ENCODE peak calls at places on chromosomes 1 and 21, in ten cellular contexts. Z, X, T, V, W, S, R, Q, A and J are unnamed samples.

GRCh38 chr1:201882665-201883132 is 6.0 kb upstream of the SHISA4 start:
- DNase-seq in S (no peak), Z (no peak), W (no peak), Q (peak), R (no peak), V (no peak), X (no peak), A (peak), T (no peak), J (peak)

GRCh38 chr1:219812086-219812485 is 116.3 kb downstream of the SLC30A10 start:
- DNase-seq in W (no peak), R (no peak), V (no peak), A (no peak), X (no peak), S (no peak), T (no peak), Z (no peak), Q (no peak), J (no peak)

GRCh38 chr1:235835226-235835625 is 31.5 kb downstream of the LYST start:
- DNase-seq in T (no peak), X (no peak), Z (peak), R (no peak), W (no peak), S (no peak), V (no peak), Q (no peak), A (no peak), J (peak)

GRCh38 chr1:215793210-215793609 is 226.1 kb downstream of the KCTD3 start:
- DNase-seq in Z (no peak), W (no peak), S (no peak), X (no peak), A (no peak), R (no peak), T (no peak), Q (no peak), V (no peak), J (no peak)

GRCh38 chr1:162497104-162497722 is 405 bp upstream of the UHMK1 start:
- DNase-seq in V (no peak), T (no peak), W (no peak), Q (no peak), S (no peak), A (no peak), X (no peak), R (no peak), Z (peak), J (no peak)

GRCh38 chr1:6097824-6098223 is 52.1 kb downstream of the KCNAB2 start:
- DNase-seq in W (no peak), V (no peak), Q (no peak), Z (no peak), A (no peak), R (no peak), T (no peak), X (peak), S (peak), J (no peak)

GRCh38 chr1:119659628-119660027 is 11.6 kb upstream of the ZNF697 start:
- DNase-seq in A (no peak), W (peak), T (no peak), V (no peak), Q (no peak), Z (peak), S (no peak), R (no peak), X (peak), J (peak)

GRCh38 chr21:32750405-32750804 is 21.1 kb downstream of the PAXBP1 start:
- DNase-seq in R (no peak), Z (no peak), X (no peak), V (no peak), S (no peak), A (no peak), T (no peak), Q (no peak), W (no peak), J (no peak)

GRCh38 chr1:76764638-76765572 is 102.4 kb upstream of the ST6GALNAC5 start:
- DNase-seq in T (no peak), R (peak), A (no peak), Z (peak), S (no peak), X (no peak), W (no peak), V (peak), Q (no peak), J (no peak)

GRCh38 chr21:46154955-46155513 is 345 bp downstream of the FTCD start:
- DNase-seq in S (no peak), R (no peak), Z (no peak), Q (no peak), V (no peak), W (peak), X (no peak), A (no peak), T (no peak), J (no peak)

GRCh38 chr1:10380594-10381275 is 18.1 kb upstream of the PGD start:
- DNase-seq in A (no peak), Z (no peak), X (no peak), T (no peak), R (peak), V (no peak), W (no peak), Q (no peak), S (no peak), J (no peak)

GRCh38 chr1:169163059-169163458 is 56.6 kb downstream of the ATP1B1 start:
- DNase-seq in R (no peak), S (no peak), X (no peak), V (no peak), Q (no peak), A (no peak), Z (no peak), T (no peak), W (no peak), J (no peak)